ENCODE peak calls at places on chromosome 13, in five cellular contexts. M is upper lobe of left lung; V is natural killer cell treated with Interleukin-12 subunit alpha and Interleukin-12 subunit beta and Interleukin-15 and Interleukin-18, amount 100 ng/mL, for 72 hours; C is right lobe of liver; K is fibroblast of mammary gland. E is an unnamed sample.

GRCh38 chr13:34176636-34177035 is 358.7 kb downstream of the RFC3 start:
- DNase-seq in M (no peak), V (no peak), C (no peak), K (no peak), E (no peak)

GRCh38 chr13:44158055-44158655 is 215.5 kb upstream of the SERP2 start:
- DNase-seq in M (no peak), V (no peak), C (no peak), K (no peak), E (no peak)

GRCh38 chr13:41577437-41577836 is 120.1 kb downstream of the RGCC start:
- DNase-seq in M (peak), V (no peak), C (peak), K (peak), E (peak)

GRCh38 chr13:64551755-64552154 is 2678.4 kb downstream of the PCDH9 start:
- DNase-seq in M (no peak), V (no peak), C (no peak), K (peak), E (peak)

GRCh38 chr13:24284876-24285275 is 24.5 kb upstream of the C1QTNF9 start:
- DNase-seq in M (no peak), V (no peak), C (no peak), K (no peak), E (no peak)

GRCh38 chr13:50917572-50917971 is 8.0 kb downstream of the RNASEH2B start:
- DNase-seq in M (no peak), V (no peak), C (no peak), K (no peak), E (no peak)

GRCh38 chr13:62119739-62120700 is 704.4 kb upstream of the PCDH20 start:
- DNase-seq in M (no peak), V (no peak), C (no peak), K (peak), E (no peak)

GRCh38 chr13:41939403-41939802 is 21.5 kb downstream of the VWA8 start:
- DNase-seq in M (no peak), V (no peak), C (no peak), K (no peak), E (no peak)

GRCh38 chr13:21240586-21240985 is 64.1 kb downstream of the MRPL57 start:
- DNase-seq in M (no peak), V (no peak), C (no peak), K (peak), E (peak)

GRCh38 chr13:105436946-105437345 is 1098.5 kb downstream of the EFNB2 start:
- DNase-seq in M (no peak), V (no peak), C (no peak), K (no peak), E (no peak)

GRCh38 chr13:109867766-109868165 is 81.4 kb upstream of the IRS2 start:
- DNase-seq in M (no peak), V (no peak), C (no peak), K (peak), E (no peak)

GRCh38 chr13:80010286-80010831 is 330.6 kb downstream of the SPRY2 start:
- DNase-seq in M (no peak), V (no peak), C (no peak), K (no peak), E (no peak)